ENCODE peak calls at places on chromosomes 2 and 18, in four cellular contexts. One of them, this sample, is unnamed. For H3K27me3 and H3K36me3, the result is how much of the 10 kb centered on the place peaks cover.

GRCh38 chr18:6207119-6207518 is 207.6 kb downstream of the L3MBTL4 start:
- DNase-seq in CD8-positive, alpha-beta T cell: no peak
- DNase-seq in neural progenitor cell: no peak
- DNase-seq in tibial artery: no peak
- DNase-seq in this sample: no peak

GRCh38 chr2:172050506-172051125 is 34.7 kb upstream of the DLX1 start:
- DNase-seq in tibial artery: no peak
- DNase-seq in CD8-positive, alpha-beta T cell: no peak
- DNase-seq in neural progenitor cell: no peak
- DNase-seq in this sample: no peak

GRCh38 chr18:45522371-45522770 is 92.9 kb upstream of the SLC14A2 start:
- DNase-seq in CD8-positive, alpha-beta T cell: no peak
- DNase-seq in neural progenitor cell: no peak
- DNase-seq in tibial artery: no peak
- DNase-seq in this sample: peak

GRCh38 chr2:112674229-112674628 is 28.5 kb downstream of the SLC20A1 start:
- DNase-seq in neural progenitor cell: no peak
- DNase-seq in tibial artery: peak
- DNase-seq in CD8-positive, alpha-beta T cell: no peak
- DNase-seq in this sample: no peak

GRCh38 chr2:16075045-16076012 is 135.0 kb downstream of the MYCN start:
- DNase-seq in CD8-positive, alpha-beta T cell: no peak
- DNase-seq in neural progenitor cell: no peak
- DNase-seq in tibial artery: no peak
- DNase-seq in this sample: no peak

GRCh38 chr2:190978389-190979053 is 35.5 kb downstream of the STAT1 start:
- DNase-seq in CD8-positive, alpha-beta T cell: no peak
- DNase-seq in tibial artery: no peak
- DNase-seq in neural progenitor cell: no peak
- DNase-seq in this sample: peak

GRCh38 chr2:1601064-1601405 is 143.3 kb downstream of the PXDN start:
- DNase-seq in neural progenitor cell: no peak
- DNase-seq in CD8-positive, alpha-beta T cell: no peak
- DNase-seq in tibial artery: no peak
- DNase-seq in this sample: no peak

GRCh38 chr2:165401285-165401852 is 68.1 kb upstream of the CSRNP3 start:
- DNase-seq in neural progenitor cell: peak
- DNase-seq in CD8-positive, alpha-beta T cell: no peak
- DNase-seq in tibial artery: no peak
- DNase-seq in this sample: peak

GRCh38 chr2:239553376-239554000 is 152.7 kb upstream of the HDAC4 start:
- DNase-seq in tibial artery: no peak
- DNase-seq in CD8-positive, alpha-beta T cell: no peak
- DNase-seq in neural progenitor cell: no peak
- DNase-seq in this sample: no peak

GRCh38 chr2:96148410-96149217 is 3.4 kb upstream of the DUSP2 start:
- DNase-seq in neural progenitor cell: peak
- DNase-seq in tibial artery: peak
- DNase-seq in CD8-positive, alpha-beta T cell: peak
- DNase-seq in this sample: peak

GRCh38 chr2:176123483-176123843 is 944 bp downstream of the HOXD9 start:
- DNase-seq in CD8-positive, alpha-beta T cell: no peak
- DNase-seq in tibial artery: no peak
- DNase-seq in neural progenitor cell: no peak
- DNase-seq in this sample: no peak
- H3K27me3 ChIP-seq in CD8-positive, alpha-beta T cell: half or more
- H3K27me3 ChIP-seq in tibial artery: under half
- H3K27me3 ChIP-seq in neural progenitor cell: half or more
- H3K27me3 ChIP-seq in this sample: half or more

DNA sequence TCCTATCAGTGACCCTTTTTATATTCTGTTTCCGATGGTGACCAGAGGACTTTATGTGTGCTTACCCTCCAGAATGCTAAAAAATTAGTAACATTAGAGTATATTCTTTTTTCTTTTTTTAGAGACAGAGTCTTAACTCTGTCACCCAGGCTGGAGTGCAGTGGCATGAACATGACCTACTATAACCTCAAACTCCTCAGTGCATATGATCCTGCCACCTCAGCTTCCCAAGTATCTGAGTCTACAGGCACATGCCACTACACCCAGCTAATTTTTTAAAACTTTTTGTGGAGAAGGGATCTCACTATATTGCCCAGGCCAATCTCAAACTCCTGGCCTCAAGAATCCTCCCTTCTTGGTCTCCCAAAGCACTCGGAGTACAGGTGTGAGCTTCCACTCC is 74.6 kb downstream of the MALT1 start:
- DNase-seq in neural progenitor cell: no peak
- DNase-seq in tibial artery: no peak
- DNase-seq in CD8-positive, alpha-beta T cell: no peak
- DNase-seq in this sample: no peak
- H3K36me3 ChIP-seq in neural progenitor cell: under half
- H3K36me3 ChIP-seq in tibial artery: half or more
- H3K36me3 ChIP-seq in CD8-positive, alpha-beta T cell: half or more
- H3K36me3 ChIP-seq in this sample: under half

DNA sequence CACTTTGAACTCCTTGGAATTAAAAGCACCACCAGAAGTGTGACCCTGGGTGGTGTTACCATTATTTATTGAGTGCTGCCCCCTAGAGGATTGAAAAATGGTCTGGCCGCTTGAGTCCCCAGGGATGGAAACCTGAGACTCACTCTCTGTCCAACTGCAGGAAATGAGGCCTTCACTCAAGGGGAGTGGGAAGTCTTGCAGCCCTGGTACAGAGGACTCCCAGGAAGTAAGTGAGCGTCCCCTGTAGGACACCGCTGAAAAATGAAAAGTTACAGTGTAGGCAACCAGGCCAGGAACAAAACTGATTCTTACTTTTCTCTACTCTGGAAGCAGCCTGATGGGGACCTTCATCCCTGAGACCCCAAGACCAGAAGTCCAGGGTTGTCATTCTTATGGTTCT is 2.2 kb upstream of the NRP2 start:
- DNase-seq in CD8-positive, alpha-beta T cell: peak
- DNase-seq in neural progenitor cell: peak
- DNase-seq in tibial artery: no peak
- DNase-seq in this sample: peak
- H3K4me3 ChIP-seq in CD8-positive, alpha-beta T cell: no peak
- H3K4me3 ChIP-seq in neural progenitor cell: no peak
- H3K4me3 ChIP-seq in tibial artery: no peak
- H3K4me3 ChIP-seq in this sample: no peak

DNA sequence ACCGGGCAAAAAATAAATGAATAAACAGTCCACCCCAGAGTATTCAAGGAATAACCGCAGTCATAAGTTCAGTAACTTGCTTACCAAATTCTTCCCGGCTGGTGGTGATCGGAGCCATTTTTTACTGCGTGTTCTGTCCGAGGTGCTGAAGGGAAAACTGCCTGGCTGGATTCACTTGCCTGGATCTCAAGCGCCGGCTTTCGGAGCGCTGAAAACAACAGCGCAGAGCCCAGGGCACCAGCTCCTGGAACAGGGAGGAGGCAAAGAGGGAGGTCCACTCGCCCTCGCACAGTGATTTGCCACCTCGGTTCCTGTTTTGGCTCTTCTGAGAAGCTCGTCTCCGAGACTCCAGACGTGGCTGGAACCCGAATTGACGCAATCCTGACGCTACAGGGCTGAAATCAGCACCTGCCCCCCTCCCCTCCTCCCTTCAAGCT is at the start of gene SYT4:
- DNase-seq in neural progenitor cell: peak
- DNase-seq in tibial artery: no peak
- DNase-seq in CD8-positive, alpha-beta T cell: no peak
- DNase-seq in this sample: peak
- H3K27me3 ChIP-seq in neural progenitor cell: under half
- H3K27me3 ChIP-seq in tibial artery: under half
- H3K27me3 ChIP-seq in CD8-positive, alpha-beta T cell: under half
- H3K27me3 ChIP-seq in this sample: under half

DNA sequence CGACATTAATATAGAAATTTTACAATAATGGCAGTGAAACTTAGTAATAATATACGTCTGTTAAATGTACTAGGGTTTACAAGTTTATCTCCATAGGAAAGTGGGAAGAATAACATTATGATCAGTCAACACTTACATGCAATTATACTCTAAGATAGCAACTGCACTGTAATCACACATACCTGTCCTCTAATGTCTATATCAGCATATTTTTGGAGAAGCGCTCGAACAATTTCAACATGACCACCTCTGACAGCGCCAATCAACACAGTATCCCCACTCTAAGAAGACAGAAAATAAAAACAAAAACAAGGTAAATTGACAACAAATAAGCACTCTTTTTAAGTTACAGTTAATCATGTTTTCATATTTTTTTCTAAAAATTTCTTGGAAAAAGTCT is 37.2 kb downstream of the KIDINS220 start:
- DNase-seq in tibial artery: no peak
- DNase-seq in neural progenitor cell: no peak
- DNase-seq in CD8-positive, alpha-beta T cell: no peak
- DNase-seq in this sample: no peak
- H3K36me3 ChIP-seq in tibial artery: half or more
- H3K36me3 ChIP-seq in neural progenitor cell: under half
- H3K36me3 ChIP-seq in CD8-positive, alpha-beta T cell: under half
- H3K36me3 ChIP-seq in this sample: under half

GRCh38 chr2:219388845-219389156 is 1.1 kb upstream of the DNPEP start:
- DNase-seq in CD8-positive, alpha-beta T cell: no peak
- DNase-seq in tibial artery: no peak
- DNase-seq in neural progenitor cell: no peak
- DNase-seq in this sample: no peak
- H3K4me3 ChIP-seq in CD8-positive, alpha-beta T cell: peak
- H3K4me3 ChIP-seq in tibial artery: peak
- H3K4me3 ChIP-seq in neural progenitor cell: peak
- H3K4me3 ChIP-seq in this sample: peak

GRCh38 chr2:201450910-201451329 is 338 bp downstream of the TRAK2 start:
- DNase-seq in neural progenitor cell: peak
- DNase-seq in CD8-positive, alpha-beta T cell: no peak
- DNase-seq in tibial artery: no peak
- DNase-seq in this sample: peak

GRCh38 chr2:201448701-201449100 is 2.6 kb downstream of the TRAK2 start:
- DNase-seq in neural progenitor cell: no peak
- DNase-seq in tibial artery: no peak
- DNase-seq in CD8-positive, alpha-beta T cell: peak
- DNase-seq in this sample: peak

GRCh38 chr2:201452058-201452736 is 657 bp downstream of the STRADB start:
- DNase-seq in neural progenitor cell: no peak
- DNase-seq in CD8-positive, alpha-beta T cell: no peak
- DNase-seq in tibial artery: no peak
- DNase-seq in this sample: peak

GRCh38 chr2:201451330-201452057 is at the start of the genes STRADB and TRAK2:
- DNase-seq in tibial artery: peak
- DNase-seq in neural progenitor cell: peak
- DNase-seq in CD8-positive, alpha-beta T cell: peak
- DNase-seq in this sample: peak

DNA sequence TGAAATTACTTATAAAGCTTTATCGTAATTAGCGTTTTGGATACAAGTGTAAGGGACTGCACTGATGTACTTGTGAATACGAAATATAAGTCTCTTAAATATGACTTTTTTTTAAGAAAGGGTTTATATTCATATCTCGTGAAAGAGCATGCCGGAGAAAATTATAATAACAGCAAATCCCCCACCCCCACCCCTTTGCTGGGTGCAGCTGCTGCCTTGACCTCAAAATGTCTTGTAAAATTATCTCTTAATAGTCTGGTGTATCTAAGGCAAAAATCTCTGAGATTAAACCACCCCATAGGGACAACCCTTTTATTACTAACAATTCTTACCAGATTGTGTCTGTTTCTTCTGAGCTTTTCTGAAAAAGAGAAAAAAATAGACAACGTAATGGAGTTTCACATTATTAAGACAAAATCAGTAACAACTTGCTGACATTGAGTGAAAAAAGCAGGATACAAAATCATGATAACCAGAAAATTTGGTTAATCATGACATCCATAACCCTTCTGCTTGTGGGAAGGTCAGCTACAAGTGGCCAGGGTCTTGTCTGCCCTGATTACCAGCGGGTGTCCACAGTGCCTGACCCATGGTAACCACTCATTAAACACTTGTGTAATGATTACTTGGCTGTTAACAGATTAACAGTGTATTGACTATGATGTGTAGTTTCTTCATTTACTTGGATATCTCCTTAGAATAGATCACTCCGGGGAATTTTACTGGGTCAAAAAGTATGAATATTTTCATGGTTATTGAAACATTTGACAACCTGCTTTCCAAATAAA is 1.5 kb downstream of the STRADB start:
- DNase-seq in CD8-positive, alpha-beta T cell: no peak
- DNase-seq in neural progenitor cell: no peak
- DNase-seq in tibial artery: no peak
- DNase-seq in this sample: no peak
- H3K27me3 ChIP-seq in CD8-positive, alpha-beta T cell: under half
- H3K27me3 ChIP-seq in neural progenitor cell: under half
- H3K27me3 ChIP-seq in tibial artery: under half
- H3K27me3 ChIP-seq in this sample: under half

GRCh38 chr18:1050012-1050657 is 145.5 kb downstream of the ADCYAP1 start:
- DNase-seq in CD8-positive, alpha-beta T cell: no peak
- DNase-seq in neural progenitor cell: no peak
- DNase-seq in tibial artery: no peak
- DNase-seq in this sample: peak
- H3K36me3 ChIP-seq in CD8-positive, alpha-beta T cell: under half
- H3K36me3 ChIP-seq in neural progenitor cell: under half
- H3K36me3 ChIP-seq in tibial artery: under half
- H3K36me3 ChIP-seq in this sample: under half